ENCODE peak calls at places on chromosomes 12 and 14, in ten cellular contexts. One of them, this sample, is unnamed.

GRCh38 chr12:109762071-109762672 is 48.5 kb downstream of the FAM222A start:
- DNase-seq in GM23248: no peak
- DNase-seq in endodermal cell: peak; percentile 43
- DNase-seq in lung: no peak
- DNase-seq in transverse colon: no peak
- DNase-seq in GM23338: no peak
- DNase-seq in HepG2: no peak
- DNase-seq in ovary: peak; percentile 26
- DNase-seq in pancreas: peak; percentile 37
- DNase-seq in Karpas-422: no peak
- DNase-seq in this sample: peak; percentile 12

GRCh38 chr14:53792909-53793308 is 163.7 kb downstream of the BMP4 start:
- DNase-seq in HepG2: no peak
- DNase-seq in lung: no peak
- DNase-seq in Karpas-422: no peak
- DNase-seq in ovary: no peak
- DNase-seq in pancreas: no peak
- DNase-seq in transverse colon: no peak
- DNase-seq in GM23248: no peak
- DNase-seq in endodermal cell: peak; percentile 62
- DNase-seq in GM23338: peak; percentile 43
- DNase-seq in this sample: peak; percentile 1

GRCh38 chr14:63492391-63492790 is 50.8 kb downstream of the PPP2R5E start:
- DNase-seq in GM23248: peak; percentile 86
- DNase-seq in transverse colon: no peak
- DNase-seq in ovary: no peak
- DNase-seq in GM23338: no peak
- DNase-seq in endodermal cell: no peak
- DNase-seq in Karpas-422: no peak
- DNase-seq in HepG2: no peak
- DNase-seq in lung: no peak
- DNase-seq in pancreas: no peak
- DNase-seq in this sample: no peak

GRCh38 chr12:49706351-49707126 is 666 bp downstream of the FMNL3 start:
- DNase-seq in endodermal cell: peak; percentile 90
- DNase-seq in HepG2: no peak
- DNase-seq in pancreas: peak; percentile 62
- DNase-seq in GM23248: peak; percentile 65
- DNase-seq in Karpas-422: peak; percentile 44
- DNase-seq in transverse colon: peak; percentile 18
- DNase-seq in ovary: peak; percentile 70
- DNase-seq in lung: peak; percentile 31
- DNase-seq in GM23338: peak; percentile 65
- DNase-seq in this sample: peak; percentile 83

GRCh38 chr12:14948672-14949071 is 10.3 kb upstream of the ERP27 start:
- DNase-seq in GM23338: peak; percentile 55
- DNase-seq in endodermal cell: peak; percentile 68
- DNase-seq in HepG2: no peak
- DNase-seq in transverse colon: peak; percentile 34
- DNase-seq in ovary: no peak
- DNase-seq in GM23248: peak; percentile 75
- DNase-seq in pancreas: no peak
- DNase-seq in lung: peak; percentile 41
- DNase-seq in Karpas-422: peak; percentile 92
- DNase-seq in this sample: peak; percentile 11

GRCh38 chr14:80164991-80165390 is 46.3 kb downstream of the DIO2 start:
- DNase-seq in pancreas: no peak
- DNase-seq in Karpas-422: no peak
- DNase-seq in endodermal cell: no peak
- DNase-seq in ovary: no peak
- DNase-seq in HepG2: no peak
- DNase-seq in lung: no peak
- DNase-seq in transverse colon: no peak
- DNase-seq in GM23338: no peak
- DNase-seq in GM23248: peak; percentile 67
- DNase-seq in this sample: no peak

GRCh38 chr14:41668346-41668745 is 61.7 kb downstream of the LRFN5 start:
- DNase-seq in pancreas: no peak
- DNase-seq in GM23338: no peak
- DNase-seq in lung: no peak
- DNase-seq in endodermal cell: no peak
- DNase-seq in Karpas-422: no peak
- DNase-seq in ovary: no peak
- DNase-seq in transverse colon: no peak
- DNase-seq in HepG2: no peak
- DNase-seq in GM23248: peak; percentile 42
- DNase-seq in this sample: no peak

GRCh38 chr14:34911209-34912150 is 36.3 kb upstream of the BAZ1A start:
- DNase-seq in ovary: no peak
- DNase-seq in endodermal cell: no peak
- DNase-seq in transverse colon: no peak
- DNase-seq in pancreas: no peak
- DNase-seq in lung: no peak
- DNase-seq in HepG2: no peak
- DNase-seq in Karpas-422: no peak
- DNase-seq in GM23248: peak; percentile 64
- DNase-seq in GM23338: no peak
- DNase-seq in this sample: no peak

GRCh38 chr12:62260733-62261683 is 804 bp downstream of the USP15 start:
- DNase-seq in HepG2: peak; percentile 47
- DNase-seq in Karpas-422: peak; percentile 88
- DNase-seq in ovary: no peak
- DNase-seq in transverse colon: peak; percentile 45
- DNase-seq in pancreas: no peak
- DNase-seq in lung: peak; percentile 43
- DNase-seq in GM23338: peak; percentile 42
- DNase-seq in endodermal cell: no peak
- DNase-seq in GM23248: peak; percentile 76
- DNase-seq in this sample: peak; percentile 36

GRCh38 chr12:27573972-27574371 is 50.0 kb downstream of the PPFIBP1 start:
- DNase-seq in transverse colon: no peak
- DNase-seq in GM23248: peak; percentile 95
- DNase-seq in lung: no peak
- DNase-seq in endodermal cell: no peak
- DNase-seq in pancreas: no peak
- DNase-seq in ovary: no peak
- DNase-seq in Karpas-422: no peak
- DNase-seq in GM23338: no peak
- DNase-seq in HepG2: no peak
- DNase-seq in this sample: no peak

GRCh38 chr14:66435683-66436082 is 50.5 kb upstream of the CCDC196 start:
- DNase-seq in ovary: no peak
- DNase-seq in GM23338: no peak
- DNase-seq in endodermal cell: no peak
- DNase-seq in transverse colon: no peak
- DNase-seq in GM23248: no peak
- DNase-seq in pancreas: no peak
- DNase-seq in Karpas-422: no peak
- DNase-seq in HepG2: no peak
- DNase-seq in lung: no peak
- DNase-seq in this sample: no peak

GRCh38 chr12:131736807-131737484 is 26.1 kb downstream of the SFSWAP start:
- DNase-seq in ovary: no peak
- DNase-seq in GM23248: peak; percentile 36
- DNase-seq in transverse colon: no peak
- DNase-seq in Karpas-422: no peak
- DNase-seq in HepG2: no peak
- DNase-seq in lung: peak; percentile 86
- DNase-seq in endodermal cell: peak; percentile 86
- DNase-seq in GM23338: peak; percentile 40
- DNase-seq in pancreas: no peak
- DNase-seq in this sample: peak; percentile 73

GRCh38 chr12:57455374-57456144 is 452 bp downstream of the INHBE start:
- DNase-seq in GM23338: no peak
- DNase-seq in Karpas-422: peak; percentile 65
- DNase-seq in HepG2: no peak
- DNase-seq in lung: no peak
- DNase-seq in ovary: no peak
- DNase-seq in endodermal cell: no peak
- DNase-seq in transverse colon: no peak
- DNase-seq in GM23248: no peak
- DNase-seq in pancreas: no peak
- DNase-seq in this sample: peak; percentile 13

GRCh38 chr12:114681149-114681849 is 2.7 kb downstream of the TBX3 start:
- DNase-seq in Karpas-422: no peak
- DNase-seq in endodermal cell: peak; percentile 71
- DNase-seq in ovary: no peak
- DNase-seq in GM23338: no peak
- DNase-seq in pancreas: no peak
- DNase-seq in transverse colon: peak; percentile 40
- DNase-seq in HepG2: no peak
- DNase-seq in GM23248: peak; percentile 80
- DNase-seq in lung: no peak
- DNase-seq in this sample: peak; percentile 22

GRCh38 chr12:95994476-95994875 is 1.7 kb downstream of the HAL start:
- DNase-seq in pancreas: no peak
- DNase-seq in endodermal cell: peak; percentile 28
- DNase-seq in HepG2: no peak
- DNase-seq in GM23248: no peak
- DNase-seq in lung: no peak
- DNase-seq in Karpas-422: no peak
- DNase-seq in ovary: no peak
- DNase-seq in GM23338: no peak
- DNase-seq in transverse colon: no peak
- DNase-seq in this sample: no peak

GRCh38 chr12:131844656-131845055 is 16.5 kb downstream of the MMP17 start:
- DNase-seq in HepG2: no peak
- DNase-seq in transverse colon: no peak
- DNase-seq in pancreas: no peak
- DNase-seq in GM23338: no peak
- DNase-seq in endodermal cell: no peak
- DNase-seq in ovary: no peak
- DNase-seq in GM23248: no peak
- DNase-seq in Karpas-422: no peak
- DNase-seq in lung: no peak
- DNase-seq in this sample: no peak

DNA sequence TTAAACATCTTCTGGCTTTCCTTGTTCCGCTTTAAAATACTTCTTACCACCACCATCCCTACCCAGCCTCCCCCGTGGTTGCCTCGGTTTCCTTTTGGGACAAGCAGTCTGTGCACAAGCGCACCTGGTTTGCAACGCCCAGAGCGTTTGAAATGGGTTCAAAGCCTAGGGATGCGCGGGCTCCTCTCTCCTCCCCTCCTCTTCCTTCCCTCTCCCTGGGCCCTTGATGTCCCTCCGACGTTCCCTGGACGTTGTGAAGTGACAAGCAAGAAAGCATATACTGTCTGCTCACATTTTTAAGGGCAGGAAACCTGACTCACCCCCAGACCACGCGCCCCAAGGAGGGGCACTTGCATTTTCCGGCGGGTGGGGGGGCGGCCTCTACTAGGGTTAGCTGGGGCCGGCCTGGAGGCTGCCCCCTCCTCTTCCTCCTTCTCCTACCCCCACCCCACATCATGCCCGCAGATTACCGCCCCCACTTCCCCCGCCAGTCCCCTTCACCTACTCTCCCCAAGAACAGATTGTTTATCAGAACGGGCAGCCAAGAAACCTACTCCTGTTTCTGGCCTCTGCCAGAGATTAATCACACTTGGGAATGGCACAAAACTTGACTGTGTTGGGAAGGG is 9.5 kb upstream of the IRF2BPL start:
- DNase-seq in endodermal cell: no peak
- DNase-seq in pancreas: no peak
- DNase-seq in transverse colon: peak; percentile 37
- DNase-seq in GM23248: peak; percentile 61
- DNase-seq in GM23338: peak; percentile 43
- DNase-seq in Karpas-422: no peak
- DNase-seq in HepG2: no peak
- DNase-seq in ovary: peak; percentile 57
- DNase-seq in lung: no peak
- DNase-seq in this sample: peak; percentile 53
- H3K4me3 ChIP-seq in endodermal cell: no peak overlapping the region
- H3K4me3 ChIP-seq in pancreas: no peak overlapping the region
- H3K4me3 ChIP-seq in transverse colon: no peak overlapping the region
- H3K4me3 ChIP-seq in GM23248: peak overlapping the region; percentile 60
- H3K4me3 ChIP-seq in GM23338: peak overlapping the region; percentile 69
- H3K4me3 ChIP-seq in Karpas-422: no peak overlapping the region
- H3K4me3 ChIP-seq in HepG2: no peak overlapping the region
- H3K4me3 ChIP-seq in ovary: no peak overlapping the region
- H3K4me3 ChIP-seq in lung: no peak overlapping the region
- H3K4me3 ChIP-seq in this sample: peak overlapping the region; percentile 13

GRCh38 chr12:85279449-85280137 is 427 bp upstream of the ALX1 start:
- DNase-seq in ovary: no peak
- DNase-seq in pancreas: peak; percentile 49
- DNase-seq in HepG2: no peak
- DNase-seq in transverse colon: no peak
- DNase-seq in Karpas-422: no peak
- DNase-seq in GM23338: peak; percentile 50
- DNase-seq in GM23248: no peak
- DNase-seq in lung: no peak
- DNase-seq in endodermal cell: peak; percentile 87
- DNase-seq in this sample: peak; percentile 59
- H3K27me3 ChIP-seq in ovary: no peaks in the 10 kb centered on the region
- H3K27me3 ChIP-seq in pancreas: peaks cover 33% of the 10 kb centered on the region
- H3K27me3 ChIP-seq in HepG2: peaks cover 5% of the 10 kb centered on the region
- H3K27me3 ChIP-seq in transverse colon: peaks cover 100% of the 10 kb centered on the region
- H3K27me3 ChIP-seq in Karpas-422: no peaks in the 10 kb centered on the region
- H3K27me3 ChIP-seq in GM23338: peaks cover 73% of the 10 kb centered on the region
- H3K27me3 ChIP-seq in GM23248: peaks cover 77% of the 10 kb centered on the region
- H3K27me3 ChIP-seq in lung: peaks cover 16% of the 10 kb centered on the region
- H3K27me3 ChIP-seq in endodermal cell: peaks cover 71% of the 10 kb centered on the region
- H3K27me3 ChIP-seq in this sample: peaks cover 50% of the 10 kb centered on the region

GRCh38 chr14:69708049-69708448 is 58.9 kb upstream of the SRSF5 start:
- DNase-seq in GM23338: no peak
- DNase-seq in endodermal cell: no peak
- DNase-seq in lung: no peak
- DNase-seq in GM23248: no peak
- DNase-seq in pancreas: no peak
- DNase-seq in transverse colon: no peak
- DNase-seq in Karpas-422: no peak
- DNase-seq in HepG2: no peak
- DNase-seq in ovary: no peak
- DNase-seq in this sample: no peak
- H3K36me3 ChIP-seq in GM23338: no peaks in the 10 kb centered on the region
- H3K36me3 ChIP-seq in endodermal cell: peaks cover 16% of the 10 kb centered on the region
- H3K36me3 ChIP-seq in lung: peaks cover 38% of the 10 kb centered on the region
- H3K36me3 ChIP-seq in GM23248: peaks cover 27% of the 10 kb centered on the region
- H3K36me3 ChIP-seq in pancreas: no peaks in the 10 kb centered on the region
- H3K36me3 ChIP-seq in transverse colon: peaks cover 36% of the 10 kb centered on the region
- H3K36me3 ChIP-seq in Karpas-422: peaks cover 55% of the 10 kb centered on the region
- H3K36me3 ChIP-seq in HepG2: peaks cover 25% of the 10 kb centered on the region
- H3K36me3 ChIP-seq in ovary: no peaks in the 10 kb centered on the region
- H3K36me3 ChIP-seq in this sample: no peaks in the 10 kb centered on the region

DNA sequence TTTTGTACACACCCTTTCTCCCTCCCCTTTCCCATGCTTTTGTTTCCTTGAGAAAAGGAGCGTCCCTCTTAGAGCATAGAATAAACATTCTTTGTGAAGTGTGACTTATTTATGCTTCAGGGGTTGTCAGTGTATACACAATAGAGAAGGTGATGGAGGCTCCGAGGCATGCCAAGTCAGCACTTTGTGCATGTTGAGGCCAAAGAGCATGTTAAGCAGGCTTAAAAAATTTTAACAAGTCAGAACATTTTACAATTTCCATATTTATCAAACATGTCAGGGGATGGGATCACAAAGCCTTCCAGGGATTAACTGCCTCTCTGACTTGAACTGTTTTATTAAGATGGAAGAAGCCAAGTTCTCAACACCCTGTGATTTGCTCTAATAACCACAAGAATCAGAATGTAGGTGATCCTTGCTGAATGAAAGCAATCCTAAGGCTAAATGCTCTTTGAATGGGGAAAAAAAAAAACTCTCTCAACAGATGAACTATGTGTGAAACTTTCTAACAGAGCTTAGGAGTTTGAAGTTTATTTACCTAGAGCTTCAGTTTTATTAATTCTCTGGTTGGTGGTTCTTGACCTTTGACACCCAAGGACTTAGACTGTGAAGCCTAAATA is 223.1 kb downstream of the RAD51B start:
- DNase-seq in ovary: no peak
- DNase-seq in HepG2: no peak
- DNase-seq in lung: no peak
- DNase-seq in GM23248: no peak
- DNase-seq in Karpas-422: no peak
- DNase-seq in transverse colon: no peak
- DNase-seq in endodermal cell: no peak
- DNase-seq in pancreas: no peak
- DNase-seq in GM23338: no peak
- DNase-seq in this sample: no peak
- H3K4me3 ChIP-seq in ovary: no peak overlapping the region
- H3K4me3 ChIP-seq in HepG2: no peak overlapping the region
- H3K4me3 ChIP-seq in lung: no peak overlapping the region
- H3K4me3 ChIP-seq in GM23248: no peak overlapping the region
- H3K4me3 ChIP-seq in Karpas-422: no peak overlapping the region
- H3K4me3 ChIP-seq in transverse colon: no peak overlapping the region
- H3K4me3 ChIP-seq in endodermal cell: no peak overlapping the region
- H3K4me3 ChIP-seq in pancreas: no peak overlapping the region
- H3K4me3 ChIP-seq in GM23338: no peak overlapping the region
- H3K4me3 ChIP-seq in this sample: no peak overlapping the region

This sample was measured in H7.